ENCODE peak calls at places on chromosomes 12 and 14, in eight cellular contexts. G, W, U, I, S, K, M and D are unnamed samples.
A peak's percentile ranks its signal among the peaks of the same experiment; 100 is the strongest.

GRCh38 chr12:56631790-56632700 is 1.9 kb upstream of the BAZ2A start:
- DNase-seq in G (peak; percentile 82), U (no peak), I (peak; percentile 7), M (peak; percentile 92), S (peak; percentile 90), K (peak; percentile 39), W (peak; percentile 81), D (peak; percentile 80)

GRCh38 chr12:72273851-72274284 is 1.7 kb downstream of the TRHDE start:
- DNase-seq in M (peak; percentile 47), S (peak; percentile 62), I (no peak), W (no peak), G (no peak), U (no peak), K (no peak), D (no peak)

GRCh38 chr14:65210118-65210826 is 108.0 kb upstream of the MAX start:
- DNase-seq in W (no peak), S (no peak), U (no peak), I (no peak), K (no peak), G (no peak), M (no peak), D (no peak)

GRCh38 chr14:61042220-61042619 is 61.2 kb downstream of the SLC38A6 start:
- DNase-seq in M (no peak), K (no peak), W (no peak), U (no peak), S (no peak), G (no peak), I (no peak), D (no peak)

GRCh38 chr12:49588281-49588680 is 17.2 kb downstream of the FAM186B start:
- DNase-seq in S (no peak), I (no peak), U (no peak), G (no peak), K (no peak), W (no peak), M (no peak), D (no peak)

GRCh38 chr14:91872011-91872476 is 4.7 kb upstream of the TC2N start:
- DNase-seq in I (no peak), U (no peak), S (no peak), G (no peak), M (no peak), W (no peak), K (no peak), D (no peak)

GRCh38 chr12:13339538-13339937 is 143.0 kb downstream of the EMP1 start:
- DNase-seq in M (no peak), G (no peak), K (no peak), W (no peak), U (no peak), S (no peak), I (no peak), D (no peak)

GRCh38 chr14:67683821-67684220 is 9.4 kb upstream of the VTI1B start:
- DNase-seq in W (no peak), I (no peak), G (no peak), S (no peak), U (no peak), M (no peak), K (no peak), D (no peak)

GRCh38 chr14:21476526-21476924 is 234 bp downstream of the RAB2B start:
- DNase-seq in G (peak; percentile 85), S (peak; percentile 95), K (no peak), U (peak; percentile 92), M (peak; percentile 95), W (peak; percentile 88), I (no peak), D (no peak)

GRCh38 chr14:77950371-77950770 is 150.5 kb downstream of the ADCK1 start:
- DNase-seq in S (no peak), U (no peak), M (no peak), G (no peak), W (no peak), K (no peak), I (no peak), D (peak; percentile 12)

GRCh38 chr14:80664576-80664975 is 277.0 kb downstream of the CEP128 start:
- DNase-seq in I (no peak), S (no peak), W (no peak), G (no peak), M (no peak), K (no peak), U (no peak), D (peak; percentile 19)

GRCh38 chr14:69711065-69711464 is 55.9 kb upstream of the SRSF5 start:
- DNase-seq in W (peak; percentile 86), G (no peak), M (no peak), K (no peak), S (peak; percentile 93), I (no peak), U (no peak), D (peak; percentile 24)

GRCh38 chr14:89184952-89185351 is 232.1 kb downstream of the FOXN3 start:
- DNase-seq in W (no peak), I (no peak), S (peak; percentile 72), U (no peak), G (no peak), M (no peak), K (no peak), D (no peak)

GRCh38 chr14:60508707-60509437 is at the start of gene SIX6:
- DNase-seq in I (no peak), K (no peak), G (peak; percentile 95), M (no peak), W (no peak), U (peak; percentile 66), S (peak; percentile 48), D (peak; percentile 77)

GRCh38 chr12:89513544-89513943 is 11.1 kb downstream of the GALNT4 start:
- DNase-seq in K (no peak), U (no peak), I (no peak), G (no peak), W (no peak), S (no peak), M (no peak), D (no peak)

GRCh38 chr12:93853698-93854478 is 176.7 kb downstream of the CRADD start:
- DNase-seq in U (no peak), K (no peak), W (no peak), G (no peak), I (no peak), S (no peak), M (no peak), D (peak; percentile 25)

GRCh38 chr12:93363854-93364297 is 13.8 kb upstream of the NUDT4 start:
- DNase-seq in W (no peak), I (no peak), U (no peak), K (peak; percentile 25), M (no peak), S (no peak), G (no peak), D (no peak)

GRCh38 chr14:81350344-81351096 is 49.6 kb downstream of the STON2 start:
- DNase-seq in U (no peak), I (no peak), W (no peak), K (no peak), M (no peak), G (no peak), S (no peak), D (no peak)

GRCh38 chr12:107200394-107200793 is 107.0 kb upstream of the CRY1 start:
- DNase-seq in S (no peak), G (no peak), K (no peak), M (no peak), U (no peak), I (no peak), W (no peak), D (no peak)

GRCh38 chr12:49335118-49335954 is 1.7 kb downstream of the C1QL4 start:
- DNase-seq in K (no peak), U (peak; percentile 32), G (no peak), W (no peak), I (no peak), M (no peak), S (no peak), D (no peak)

DNA sequence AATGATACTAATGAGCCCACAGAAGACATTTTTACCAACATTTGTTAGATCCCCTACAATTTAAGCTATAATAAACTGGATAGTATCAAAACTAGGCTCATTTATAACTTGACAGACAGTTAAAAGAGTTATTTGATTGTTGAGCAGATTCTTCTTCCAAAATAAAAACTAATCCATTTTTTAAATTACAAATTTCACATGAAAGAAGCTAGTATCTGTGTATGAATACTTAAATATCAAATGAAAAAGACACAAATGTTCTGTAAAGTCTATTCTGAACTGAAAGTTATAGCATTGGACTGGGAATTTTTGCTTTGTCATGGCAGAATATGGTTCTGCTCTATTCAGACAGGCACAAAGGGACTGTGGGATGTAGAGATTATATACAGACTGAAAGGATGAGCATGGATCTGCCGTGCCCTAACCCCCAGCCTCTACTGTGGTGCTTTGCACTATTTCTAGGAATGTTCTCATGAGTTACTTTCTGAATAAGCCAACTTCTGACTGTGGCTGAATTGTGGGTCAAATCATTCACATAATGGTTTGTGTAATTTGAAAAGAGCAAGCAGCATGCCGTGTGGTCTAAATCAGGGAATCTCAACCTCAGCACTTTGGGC is 352.7 kb downstream of the KCNH5 start:
- DNase-seq in U (no peak), I (no peak), W (no peak), K (no peak), G (no peak), M (no peak), S (no peak), D (no peak)
- H3K27ac ChIP-seq in U (peak overlapping the region; percentile 96), I (no peak overlapping the region), W (no peak overlapping the region), K (no peak overlapping the region), G (no peak overlapping the region), M (no peak overlapping the region), S (no peak overlapping the region), D (no peak overlapping the region)

GRCh38 chr12:76784600-76785051 is 20.7 kb downstream of the ZDHHC17 start:
- DNase-seq in K (no peak), M (no peak), I (no peak), W (no peak), U (no peak), S (no peak), G (no peak), D (no peak)
- H3K27ac ChIP-seq in K (no peak overlapping the region), M (no peak overlapping the region), I (peak overlapping the region; percentile 7), W (peak overlapping the region; percentile 56), U (no peak overlapping the region), S (no peak overlapping the region), G (no peak overlapping the region), D (no peak overlapping the region)

DNA sequence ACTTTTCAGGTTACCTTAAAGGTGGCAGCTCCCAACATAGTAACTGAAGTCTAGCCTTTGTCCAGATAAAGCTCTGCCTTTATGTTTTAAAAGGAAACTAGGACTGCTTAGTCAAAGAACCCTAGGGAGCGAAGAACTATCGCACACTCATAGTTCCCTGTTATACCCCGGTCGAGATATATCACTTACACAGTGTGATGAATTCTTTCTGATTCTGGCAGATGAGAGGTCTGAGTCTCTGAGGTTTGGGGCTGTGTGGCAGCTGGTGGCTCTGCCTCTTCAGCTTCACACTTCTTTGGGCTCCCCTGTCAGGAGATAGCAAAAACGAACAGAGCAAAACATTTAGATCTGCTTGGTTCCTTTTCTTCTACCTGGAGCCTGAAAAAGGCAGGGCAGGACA is 17.0 kb downstream of the ACIN1 start:
- DNase-seq in G (no peak), M (no peak), K (no peak), U (no peak), I (no peak), W (no peak), S (no peak), D (no peak)
- H3K27ac ChIP-seq in G (no peak overlapping the region), M (peak overlapping the region; percentile 4), K (peak overlapping the region; percentile 40), U (peak overlapping the region; percentile 81), I (no peak overlapping the region), W (peak overlapping the region; percentile 52), S (peak overlapping the region; percentile 36), D (no peak overlapping the region)

DNA sequence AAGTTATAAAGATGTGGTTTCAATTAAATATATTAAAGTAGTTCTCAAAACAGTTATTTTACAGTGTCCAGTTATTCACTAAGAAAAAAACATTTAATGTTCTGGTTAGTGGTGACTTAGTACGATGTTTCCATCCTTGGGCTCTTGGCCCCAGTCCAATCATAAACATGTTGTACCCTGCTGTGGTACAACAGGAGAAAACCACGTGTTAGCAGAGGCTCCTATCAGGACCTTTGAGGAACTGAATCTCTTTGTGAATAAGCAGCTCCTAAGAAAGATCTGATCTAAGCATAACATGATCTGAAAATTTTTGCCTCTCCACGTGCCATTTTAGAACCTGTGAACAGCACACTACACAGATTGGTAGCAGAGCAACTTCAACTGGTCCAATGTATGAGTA is 234.0 kb downstream of the SYT1 start:
- DNase-seq in U (no peak), G (no peak), I (no peak), W (no peak), K (no peak), M (no peak), S (no peak), D (no peak)
- H3K27ac ChIP-seq in U (no peak overlapping the region), G (no peak overlapping the region), I (no peak overlapping the region), W (no peak overlapping the region), K (no peak overlapping the region), M (no peak overlapping the region), S (no peak overlapping the region), D (no peak overlapping the region)